ENCODE peak calls at places on chromosomes 6 and 20, in eight cellular contexts. R is CD4-positive, alpha-beta memory T cell; W is stimulated activated CD4-positive, alpha-beta T cell treated with anti-CD3 and anti-CD28 coated beads, Interleukin-15, amount 100 ng/mL, for 1 hour; J is amygdala; L is foreskin keratinocyte; G is mesothelial cell of epicardium; C is WTC11; D is NCI-H774. H is an unnamed sample.

GRCh38 chr6:38080349-38080748 is 260.8 kb downstream of the ZFAND3 start:
- DNase-seq in R (no peak), W (no peak), J (no peak), L (no peak), G (no peak), C (no peak), D (no peak), H (no peak)

GRCh38 chr20:19658137-19658536 is 99.9 kb upstream of the RIN2 start:
- DNase-seq in R (no peak), W (no peak), J (no peak), L (no peak), G (no peak), C (no peak), D (no peak), H (no peak)

GRCh38 chr6:149221774-149222070 is 95.8 kb upstream of the TAB2 start:
- DNase-seq in R (no peak), W (no peak), J (no peak), L (peak; percentile 10), G (no peak), C (no peak), D (no peak), H (no peak)

GRCh38 chr20:44811150-44811685 is 872 bp upstream of the RIMS4 start:
- DNase-seq in R (no peak), W (no peak), J (no peak), L (no peak), G (no peak), C (no peak), D (no peak), H (no peak)

GRCh38 chr20:60365063-60365640 is 406.9 kb downstream of the CDH26 start:
- DNase-seq in R (no peak), W (no peak), J (no peak), L (no peak), G (no peak), C (peak; percentile 50), D (no peak), H (no peak)

GRCh38 chr20:40991181-40991889 is 37.3 kb upstream of the TOP1 start:
- DNase-seq in R (no peak), W (no peak), J (no peak), L (no peak), G (no peak), C (no peak), D (no peak), H (no peak)

GRCh38 chr20:57577679-57578475 is 17.0 kb downstream of the PCK1 start:
- DNase-seq in R (no peak), W (no peak), J (no peak), L (no peak), G (no peak), C (no peak), D (no peak), H (no peak)

GRCh38 chr6:39791311-39791710 is 865 bp upstream of the DAAM2 start:
- DNase-seq in R (no peak), W (no peak), J (no peak), L (no peak), G (no peak), C (no peak), D (no peak), H (no peak)

GRCh38 chr6:25326958-25327357 is 47.8 kb downstream of the CARMIL1 start:
- DNase-seq in R (no peak), W (no peak), J (no peak), L (no peak), G (no peak), C (no peak), D (no peak), H (no peak)

GRCh38 chr20:46558511-46558959 is 8.1 kb upstream of the OCSTAMP start:
- DNase-seq in R (no peak), W (no peak), J (no peak), L (peak; percentile 78), G (no peak), C (no peak), D (no peak), H (no peak)

H was measured in CD8-positive, alpha-beta T cell.